ENCODE peak calls at places on chromosomes 2 and 18, in ten cellular contexts. One of them, this sample, is unnamed.

GRCh38 chr2:99701503-99701902 is 211.7 kb upstream of the REV1 start:
- DNase-seq in adrenal gland: no peak
- DNase-seq in heart left ventricle: no peak
- DNase-seq in GM12878: no peak
- DNase-seq in prostate gland: no peak
- DNase-seq in A549: no peak
- DNase-seq in HCT116: no peak
- DNase-seq in IMR-90: peak; percentile 41
- DNase-seq in body of pancreas: no peak
- DNase-seq in endothelial cell of umbilical vein: no peak
- DNase-seq in this sample: no peak

GRCh38 chr2:160970052-160970846 is 190.0 kb upstream of the TANK start:
- DNase-seq in HCT116: peak; percentile 55
- DNase-seq in heart left ventricle: no peak
- DNase-seq in GM12878: no peak
- DNase-seq in prostate gland: no peak
- DNase-seq in A549: peak; percentile 85
- DNase-seq in body of pancreas: peak; percentile 39
- DNase-seq in endothelial cell of umbilical vein: peak; percentile 90
- DNase-seq in IMR-90: peak; percentile 82
- DNase-seq in adrenal gland: peak; percentile 15
- DNase-seq in this sample: no peak

GRCh38 chr2:30127016-30127893 is 19.6 kb upstream of the YPEL5 start:
- DNase-seq in endothelial cell of umbilical vein: peak; percentile 8
- DNase-seq in heart left ventricle: no peak
- DNase-seq in HCT116: no peak
- DNase-seq in prostate gland: no peak
- DNase-seq in GM12878: no peak
- DNase-seq in body of pancreas: no peak
- DNase-seq in IMR-90: peak; percentile 31
- DNase-seq in adrenal gland: no peak
- DNase-seq in A549: peak; percentile 27
- DNase-seq in this sample: no peak

GRCh38 chr2:196076778-196077568 is 8.3 kb upstream of the DNAH7 start:
- DNase-seq in IMR-90: no peak
- DNase-seq in HCT116: no peak
- DNase-seq in endothelial cell of umbilical vein: no peak
- DNase-seq in GM12878: no peak
- DNase-seq in A549: no peak
- DNase-seq in adrenal gland: no peak
- DNase-seq in prostate gland: no peak
- DNase-seq in heart left ventricle: no peak
- DNase-seq in body of pancreas: no peak
- DNase-seq in this sample: no peak

GRCh38 chr2:105502625-105503334 is 103.9 kb upstream of the FHL2 start:
- DNase-seq in prostate gland: no peak
- DNase-seq in adrenal gland: no peak
- DNase-seq in IMR-90: no peak
- DNase-seq in A549: no peak
- DNase-seq in HCT116: no peak
- DNase-seq in GM12878: no peak
- DNase-seq in endothelial cell of umbilical vein: no peak
- DNase-seq in heart left ventricle: no peak
- DNase-seq in body of pancreas: no peak
- DNase-seq in this sample: no peak

GRCh38 chr18:58578321-58578720 is 50.6 kb downstream of the ALPK2 start:
- DNase-seq in heart left ventricle: no peak
- DNase-seq in GM12878: no peak
- DNase-seq in endothelial cell of umbilical vein: no peak
- DNase-seq in prostate gland: no peak
- DNase-seq in adrenal gland: no peak
- DNase-seq in IMR-90: peak; percentile 28
- DNase-seq in body of pancreas: no peak
- DNase-seq in A549: no peak
- DNase-seq in HCT116: no peak
- DNase-seq in this sample: no peak

GRCh38 chr2:217983276-217984233 is 19.2 kb downstream of the TNS1 start:
- DNase-seq in heart left ventricle: peak; percentile 43
- DNase-seq in IMR-90: no peak
- DNase-seq in GM12878: no peak
- DNase-seq in A549: no peak
- DNase-seq in body of pancreas: no peak
- DNase-seq in HCT116: no peak
- DNase-seq in prostate gland: no peak
- DNase-seq in endothelial cell of umbilical vein: peak; percentile 51
- DNase-seq in adrenal gland: no peak
- DNase-seq in this sample: no peak

GRCh38 chr2:150047731-150048130 is 439.7 kb downstream of the RND3 start:
- DNase-seq in heart left ventricle: no peak
- DNase-seq in HCT116: no peak
- DNase-seq in A549: no peak
- DNase-seq in adrenal gland: no peak
- DNase-seq in prostate gland: no peak
- DNase-seq in IMR-90: no peak
- DNase-seq in body of pancreas: no peak
- DNase-seq in GM12878: no peak
- DNase-seq in endothelial cell of umbilical vein: no peak
- DNase-seq in this sample: no peak

GRCh38 chr2:25286025-25286400 is 55.7 kb downstream of the DNMT3A start:
- DNase-seq in IMR-90: no peak
- DNase-seq in prostate gland: no peak
- DNase-seq in HCT116: no peak
- DNase-seq in body of pancreas: no peak
- DNase-seq in GM12878: no peak
- DNase-seq in A549: no peak
- DNase-seq in heart left ventricle: no peak
- DNase-seq in adrenal gland: no peak
- DNase-seq in endothelial cell of umbilical vein: peak; percentile 28
- DNase-seq in this sample: no peak

GRCh38 chr2:58594762-58595161 is 353.6 kb upstream of the FANCL start:
- DNase-seq in IMR-90: no peak
- DNase-seq in endothelial cell of umbilical vein: peak; percentile 45
- DNase-seq in HCT116: no peak
- DNase-seq in prostate gland: no peak
- DNase-seq in A549: no peak
- DNase-seq in heart left ventricle: no peak
- DNase-seq in GM12878: no peak
- DNase-seq in adrenal gland: no peak
- DNase-seq in body of pancreas: no peak
- DNase-seq in this sample: no peak

GRCh38 chr2:42105330-42106256 is 57.8 kb downstream of the PKDCC start:
- DNase-seq in GM12878: peak; percentile 59
- DNase-seq in heart left ventricle: peak; percentile 49
- DNase-seq in adrenal gland: peak; percentile 51
- DNase-seq in IMR-90: no peak
- DNase-seq in A549: no peak
- DNase-seq in body of pancreas: no peak
- DNase-seq in prostate gland: no peak
- DNase-seq in HCT116: no peak
- DNase-seq in endothelial cell of umbilical vein: no peak
- DNase-seq in this sample: peak; percentile 20

GRCh38 chr2:82182270-82182669 is 1877.7 kb upstream of the LRRTM1 start:
- DNase-seq in A549: no peak
- DNase-seq in IMR-90: no peak
- DNase-seq in HCT116: no peak
- DNase-seq in heart left ventricle: no peak
- DNase-seq in prostate gland: no peak
- DNase-seq in endothelial cell of umbilical vein: no peak
- DNase-seq in GM12878: no peak
- DNase-seq in adrenal gland: no peak
- DNase-seq in body of pancreas: no peak
- DNase-seq in this sample: no peak

GRCh38 chr2:54864727-54865126 is 141.3 kb downstream of the EML6 start:
- DNase-seq in prostate gland: no peak
- DNase-seq in adrenal gland: no peak
- DNase-seq in GM12878: no peak
- DNase-seq in HCT116: no peak
- DNase-seq in heart left ventricle: no peak
- DNase-seq in A549: no peak
- DNase-seq in IMR-90: no peak
- DNase-seq in body of pancreas: no peak
- DNase-seq in endothelial cell of umbilical vein: no peak
- DNase-seq in this sample: no peak

GRCh38 chr2:54866179-54866578 is 142.7 kb downstream of the EML6 start:
- DNase-seq in prostate gland: no peak
- DNase-seq in heart left ventricle: no peak
- DNase-seq in HCT116: no peak
- DNase-seq in GM12878: no peak
- DNase-seq in A549: no peak
- DNase-seq in IMR-90: no peak
- DNase-seq in endothelial cell of umbilical vein: no peak
- DNase-seq in body of pancreas: no peak
- DNase-seq in adrenal gland: no peak
- DNase-seq in this sample: no peak

GRCh38 chr2:54863660-54864059 is 140.2 kb downstream of the EML6 start:
- DNase-seq in endothelial cell of umbilical vein: no peak
- DNase-seq in A549: no peak
- DNase-seq in HCT116: no peak
- DNase-seq in GM12878: no peak
- DNase-seq in body of pancreas: no peak
- DNase-seq in prostate gland: no peak
- DNase-seq in IMR-90: no peak
- DNase-seq in heart left ventricle: no peak
- DNase-seq in adrenal gland: no peak
- DNase-seq in this sample: no peak

GRCh38 chr2:54867457-54867856 is 144.0 kb downstream of the EML6 start:
- DNase-seq in endothelial cell of umbilical vein: no peak
- DNase-seq in prostate gland: no peak
- DNase-seq in GM12878: peak; percentile 17
- DNase-seq in adrenal gland: no peak
- DNase-seq in A549: no peak
- DNase-seq in heart left ventricle: no peak
- DNase-seq in HCT116: no peak
- DNase-seq in IMR-90: no peak
- DNase-seq in body of pancreas: no peak
- DNase-seq in this sample: no peak

GRCh38 chr2:54866868-54867267 is 143.4 kb downstream of the EML6 start:
- DNase-seq in adrenal gland: no peak
- DNase-seq in IMR-90: no peak
- DNase-seq in HCT116: no peak
- DNase-seq in endothelial cell of umbilical vein: no peak
- DNase-seq in GM12878: peak; percentile 53
- DNase-seq in prostate gland: no peak
- DNase-seq in heart left ventricle: no peak
- DNase-seq in A549: no peak
- DNase-seq in body of pancreas: no peak
- DNase-seq in this sample: no peak
- TF ChIP-seq POLR2A in adrenal gland: no peak
- TF ChIP-seq POLR2A in IMR-90: no peak
- TF ChIP-seq POLR2A in HCT116: no peak
- TF ChIP-seq POLR2A in endothelial cell of umbilical vein: no peak
- TF ChIP-seq POLR2A in GM12878: peak; percentile 29
- TF ChIP-seq POLR2A in prostate gland: no peak
- TF ChIP-seq POLR2A in heart left ventricle: no peak
- TF ChIP-seq POLR2A in A549: no peak
- TF ChIP-seq POLR2A in body of pancreas: no peak
- TF ChIP-seq POLR2A in this sample: no peak

GRCh38 chr2:73232471-73233153 is 427 bp downstream of the PRADC1 start:
- DNase-seq in A549: peak; percentile 34
- DNase-seq in adrenal gland: peak; percentile 35
- DNase-seq in heart left ventricle: no peak
- DNase-seq in IMR-90: no peak
- DNase-seq in body of pancreas: peak; percentile 41
- DNase-seq in HCT116: no peak
- DNase-seq in GM12878: no peak
- DNase-seq in endothelial cell of umbilical vein: peak; percentile 18
- DNase-seq in prostate gland: no peak
- DNase-seq in this sample: no peak
- TF ChIP-seq CTCF in A549: no peak
- TF ChIP-seq CTCF in adrenal gland: no peak
- TF ChIP-seq CTCF in heart left ventricle: no peak
- TF ChIP-seq CTCF in IMR-90: no peak
- TF ChIP-seq CTCF in body of pancreas: no peak
- TF ChIP-seq CTCF in HCT116: no peak
- TF ChIP-seq CTCF in GM12878: peak; percentile 10
- TF ChIP-seq CTCF in endothelial cell of umbilical vein: peak; percentile 7
- TF ChIP-seq CTCF in prostate gland: no peak
- TF ChIP-seq CTCF in this sample: no peak

DNA sequence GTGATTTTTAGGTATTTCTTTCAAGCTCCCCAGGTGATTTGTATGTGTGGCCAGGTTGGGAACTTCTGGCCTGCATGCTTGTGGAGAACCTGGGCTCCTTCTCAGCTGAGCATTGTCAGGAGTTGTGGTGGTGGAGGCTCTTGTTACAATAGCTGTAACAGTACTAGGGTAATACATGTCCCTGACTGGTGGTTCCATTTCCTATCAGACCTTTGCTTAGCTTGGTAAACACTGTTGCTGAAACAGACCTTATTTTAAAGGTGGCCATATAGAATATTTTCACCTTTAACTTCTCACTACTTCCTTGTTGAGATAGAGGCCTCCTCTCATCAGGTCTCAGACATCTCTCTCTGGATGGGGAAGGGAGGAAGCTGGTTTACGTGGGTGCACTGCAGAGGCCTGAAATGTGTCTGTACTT is 79.2 kb downstream of the SETBP1 start:
- DNase-seq in HCT116: no peak
- DNase-seq in A549: no peak
- DNase-seq in adrenal gland: no peak
- DNase-seq in body of pancreas: no peak
- DNase-seq in heart left ventricle: no peak
- DNase-seq in IMR-90: no peak
- DNase-seq in GM12878: peak; percentile 48
- DNase-seq in prostate gland: no peak
- DNase-seq in endothelial cell of umbilical vein: no peak
- DNase-seq in this sample: no peak
- TF ChIP-seq POLR2A in HCT116: no peak
- TF ChIP-seq POLR2A in A549: no peak
- TF ChIP-seq POLR2A in adrenal gland: no peak
- TF ChIP-seq POLR2A in body of pancreas: no peak
- TF ChIP-seq POLR2A in heart left ventricle: no peak
- TF ChIP-seq POLR2A in IMR-90: no peak
- TF ChIP-seq POLR2A in GM12878: peak; percentile 28
- TF ChIP-seq POLR2A in prostate gland: no peak
- TF ChIP-seq POLR2A in endothelial cell of umbilical vein: no peak
- TF ChIP-seq POLR2A in this sample: no peak

GRCh38 chr2:98577313-98577712 is 31.0 kb downstream of the COA5 start:
- DNase-seq in heart left ventricle: no peak
- DNase-seq in IMR-90: no peak
- DNase-seq in endothelial cell of umbilical vein: no peak
- DNase-seq in adrenal gland: no peak
- DNase-seq in A549: no peak
- DNase-seq in prostate gland: no peak
- DNase-seq in body of pancreas: no peak
- DNase-seq in HCT116: no peak
- DNase-seq in GM12878: no peak
- DNase-seq in this sample: no peak
- TF ChIP-seq CTCF in heart left ventricle: peak; percentile 23
- TF ChIP-seq CTCF in IMR-90: peak; percentile 10
- TF ChIP-seq CTCF in endothelial cell of umbilical vein: peak; percentile 18
- TF ChIP-seq CTCF in adrenal gland: no peak
- TF ChIP-seq CTCF in A549: no peak
- TF ChIP-seq CTCF in prostate gland: no peak
- TF ChIP-seq CTCF in body of pancreas: no peak
- TF ChIP-seq CTCF in HCT116: no peak
- TF ChIP-seq CTCF in GM12878: no peak
- TF ChIP-seq CTCF in this sample: no peak

DNA sequence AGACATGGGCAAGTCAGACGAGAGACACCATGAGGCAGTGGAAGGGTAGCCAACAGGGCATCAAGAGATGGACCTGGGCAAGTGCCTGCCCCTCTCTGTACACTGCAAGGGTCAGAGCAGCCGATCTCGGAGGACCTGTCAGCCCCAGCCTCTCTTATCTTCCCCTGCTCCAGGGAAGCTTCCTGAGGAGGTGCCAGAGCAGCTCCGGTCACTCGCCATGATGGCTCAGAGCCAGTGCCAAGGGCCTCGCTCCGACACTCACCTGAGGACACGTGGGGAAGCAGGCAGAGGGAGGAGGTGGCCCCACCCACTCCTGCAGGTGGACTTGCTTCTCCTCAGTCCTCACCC is 88.7 kb downstream of the MCFD2 start:
- DNase-seq in heart left ventricle: no peak
- DNase-seq in HCT116: no peak
- DNase-seq in IMR-90: no peak
- DNase-seq in A549: no peak
- DNase-seq in GM12878: no peak
- DNase-seq in prostate gland: no peak
- DNase-seq in endothelial cell of umbilical vein: no peak
- DNase-seq in body of pancreas: no peak
- DNase-seq in adrenal gland: peak; percentile 3
- DNase-seq in this sample: no peak
- TF ChIP-seq POLR2A in heart left ventricle: no peak
- TF ChIP-seq POLR2A in HCT116: no peak
- TF ChIP-seq POLR2A in IMR-90: no peak
- TF ChIP-seq POLR2A in A549: no peak
- TF ChIP-seq POLR2A in GM12878: no peak
- TF ChIP-seq POLR2A in prostate gland: no peak
- TF ChIP-seq POLR2A in endothelial cell of umbilical vein: no peak
- TF ChIP-seq POLR2A in body of pancreas: no peak
- TF ChIP-seq POLR2A in adrenal gland: no peak
- TF ChIP-seq POLR2A in this sample: no peak

This sample was measured in esophagus squamous epithelium.